ENCODE peak calls at places on chromosomes 16 and 17, in eight cellular contexts. U, F, X, Z, N, Y, R and W are unnamed samples.

GRCh38 chr17:320139-320538 is 32.5 kb downstream of the RPH3AL start:
- DNase-seq in U (no peak), F (no peak), X (no peak), Z (no peak), N (no peak), Y (no peak), R (no peak), W (no peak)

GRCh38 chr16:76784530-76784929 is 406.5 kb upstream of the MON1B start:
- DNase-seq in U (no peak), F (no peak), X (no peak), Z (no peak), N (no peak), Y (no peak), R (no peak), W (no peak)

GRCh38 chr17:79659376-79659775 is 48.5 kb upstream of the RBFOX3 start:
- DNase-seq in U (no peak), F (peak), X (no peak), Z (no peak), N (no peak), Y (no peak), R (no peak), W (no peak)

GRCh38 chr17:70327723-70328122 is 158.4 kb downstream of the KCNJ2 start:
- DNase-seq in U (no peak), F (no peak), X (no peak), Z (no peak), N (no peak), Y (no peak), R (no peak), W (no peak)

GRCh38 chr16:440627-441026 is 15.2 kb downstream of the RAB11FIP3 start:
- DNase-seq in U (no peak), F (no peak), X (no peak), Z (no peak), N (no peak), Y (no peak), R (no peak), W (no peak)

GRCh38 chr17:55641559-55642160 is 81.0 kb downstream of the TMEM100 start:
- DNase-seq in U (peak), F (peak), X (no peak), Z (peak), N (peak), Y (peak), R (peak), W (peak)

GRCh38 chr16:648071-648785 is 937 bp upstream of the WDR90 start:
- DNase-seq in U (peak), F (peak), X (peak), Z (peak), N (peak), Y (peak), R (no peak), W (no peak)

GRCh38 chr17:19904412-19904811 is 36.7 kb upstream of the ULK2 start:
- DNase-seq in U (no peak), F (no peak), X (no peak), Z (peak), N (no peak), Y (no peak), R (no peak), W (no peak)

GRCh38 chr17:2264023-2264860 is 39.3 kb downstream of the SMG6 start:
- DNase-seq in U (no peak), F (no peak), X (no peak), Z (no peak), N (no peak), Y (no peak), R (no peak), W (no peak)

GRCh38 chr16:4813251-4814003 is 11.0 kb upstream of the ROGDI start:
- DNase-seq in U (no peak), F (no peak), X (no peak), Z (no peak), N (no peak), Y (no peak), R (no peak), W (no peak)

GRCh38 chr16:59341368-59341767 is 607.3 kb upstream of the GOT2 start:
- DNase-seq in U (no peak), F (no peak), X (no peak), Z (no peak), N (peak), Y (no peak), R (no peak), W (no peak)

GRCh38 chr16:49592507-49593422 is 219.2 kb downstream of the C16orf78 start:
- DNase-seq in U (peak), F (no peak), X (no peak), Z (peak), N (peak), Y (peak), R (peak), W (no peak)

GRCh38 chr17:80007009-80007752 is 28.5 kb downstream of the TBC1D16 start:
- DNase-seq in U (no peak), F (no peak), X (peak), Z (no peak), N (no peak), Y (no peak), R (no peak), W (no peak)

GRCh38 chr17:77445908-77446535 is 305.3 kb downstream of the SEC14L1 start:
- DNase-seq in U (peak), F (no peak), X (no peak), Z (no peak), N (no peak), Y (peak), R (peak), W (no peak)

GRCh38 chr17:63842173-63842539 is 329 bp downstream of the SMARCD2 start:
- DNase-seq in U (peak), F (peak), X (peak), Z (no peak), N (peak), Y (no peak), R (no peak), W (no peak)

GRCh38 chr17:72604518-72604917 is 483.7 kb downstream of the SOX9 start:
- DNase-seq in U (no peak), F (no peak), X (peak), Z (peak), N (no peak), Y (no peak), R (no peak), W (no peak)

GRCh38 chr16:73329363-73330306 is 281.7 kb upstream of the ZFHX3 start:
- DNase-seq in U (no peak), F (no peak), X (no peak), Z (peak), N (peak), Y (peak), R (no peak), W (no peak)

GRCh38 chr16:74942977-74943918 is 41.7 kb downstream of the WDR59 start:
- DNase-seq in U (no peak), F (no peak), X (no peak), Z (no peak), N (no peak), Y (no peak), R (no peak), W (no peak)

GRCh38 chr16:620700-621525 is 9.9 kb upstream of the WFIKKN1 start:
- DNase-seq in U (no peak), F (no peak), X (peak), Z (no peak), N (no peak), Y (no peak), R (no peak), W (no peak)

GRCh38 chr16:359067-359763 is 6.7 kb upstream of the AXIN1 start:
- DNase-seq in U (no peak), F (no peak), X (peak), Z (peak), N (no peak), Y (peak), R (no peak), W (no peak)

GRCh38 chr17:62857526-62857925 is 49.4 kb upstream of the MARCHF10 start:
- DNase-seq in U (no peak), F (no peak), X (no peak), Z (no peak), N (no peak), Y (no peak), R (no peak), W (no peak)

GRCh38 chr17:4808378-4808767 is 1.4 kb downstream of the PLD2 start:
- DNase-seq in U (peak), F (peak), X (no peak), Z (no peak), N (no peak), Y (peak), R (peak), W (peak)

GRCh38 chr17:41777157-41777578 is 9.3 kb downstream of the JUP start:
- DNase-seq in U (peak), F (no peak), X (no peak), Z (peak), N (peak), Y (peak), R (no peak), W (no peak)

GRCh38 chr17:27628376-27628775 is 2.6 kb upstream of the LGALS9 start:
- DNase-seq in U (no peak), F (no peak), X (no peak), Z (no peak), N (no peak), Y (no peak), R (no peak), W (no peak)

GRCh38 chr17:82875418-82875856 is 35.6 kb upstream of the ZNF750 start:
- DNase-seq in U (peak), F (peak), X (peak), Z (peak), N (peak), Y (no peak), R (no peak), W (peak)

GRCh38 chr16:57675752-57676623 is 7.9 kb downstream of the ADGRG3 start:
- DNase-seq in U (no peak), F (no peak), X (no peak), Z (no peak), N (peak), Y (no peak), R (peak), W (no peak)

GRCh38 chr17:42233148-42233547 is 38.9 kb upstream of the GHDC start:
- DNase-seq in U (no peak), F (no peak), X (no peak), Z (no peak), N (no peak), Y (no peak), R (no peak), W (no peak)

GRCh38 chr17:35537569-35538209 is at the start of gene SLFN12L:
- DNase-seq in U (no peak), F (no peak), X (no peak), Z (no peak), N (no peak), Y (no peak), R (peak), W (no peak)

GRCh38 chr17:10169274-10169673 is 29.1 kb downstream of the GAS7 start:
- DNase-seq in U (no peak), F (no peak), X (no peak), Z (no peak), N (no peak), Y (no peak), R (no peak), W (no peak)
- H3K27ac ChIP-seq in U (no peak), F (no peak), X (no peak), Z (no peak), N (no peak), Y (no peak), R (no peak), W (no peak)

GRCh38 chr16:84841787-84842300 is 22.1 kb downstream of the CRISPLD2 start:
- DNase-seq in U (peak), F (peak), X (no peak), Z (no peak), N (peak), Y (peak), R (no peak), W (peak)
- TF ChIP-seq POLR2AphosphoS5 in U (no peak), F (peak), X (peak), Z (no peak), N (peak), Y (peak), R (no peak), W (no peak)

GRCh38 chr17:36545465-36546417 is 1.0 kb downstream of the GGNBP2 start:
- DNase-seq in U (peak), F (peak), X (peak), Z (peak), N (peak), Y (peak), R (peak), W (peak)

GRCh38 chr17:36542755-36543154 is 2.0 kb upstream of the GGNBP2 start:
- DNase-seq in U (no peak), F (no peak), X (no peak), Z (no peak), N (no peak), Y (no peak), R (no peak), W (no peak)

GRCh38 chr17:36544320-36545092 is at the start of gene GGNBP2:
- DNase-seq in U (peak), F (peak), X (peak), Z (peak), N (peak), Y (peak), R (peak), W (peak)

GRCh38 chr17:36545093-36545464 is 360 bp downstream of the GGNBP2 start:
- DNase-seq in U (no peak), F (no peak), X (no peak), Z (no peak), N (no peak), Y (no peak), R (no peak), W (no peak)

DNA sequence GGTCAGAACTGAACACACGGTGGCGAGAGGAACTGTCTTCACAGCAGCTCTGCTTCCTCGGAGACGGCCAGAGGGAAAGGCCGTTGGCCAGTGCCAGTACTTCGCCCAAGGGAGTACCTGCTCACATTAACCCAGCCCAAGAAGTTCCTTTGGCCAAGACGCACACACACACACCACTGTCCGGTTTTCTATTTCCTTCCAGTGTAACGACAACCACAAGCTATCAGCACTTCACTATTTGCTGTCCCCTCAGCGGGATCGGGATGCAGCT is 735 bp upstream of the GGNBP2 start:
- DNase-seq in U (peak), F (peak), X (no peak), Z (peak), N (peak), Y (no peak), R (peak), W (no peak)
- TF ChIP-seq CTCF in U (no peak), F (no peak), X (peak), Z (peak), N (peak), Y (peak), R (peak), W (no peak)

GRCh38 chr17:48928876-48929811 is 15.5 kb downstream of the SNF8 start:
- DNase-seq in U (no peak), F (no peak), X (no peak), Z (no peak), N (no peak), Y (no peak), R (no peak), W (no peak)
- H3K27ac ChIP-seq in U (no peak), F (no peak), X (no peak), Z (no peak), N (peak), Y (no peak), R (no peak), W (no peak)

GRCh38 chr16:60907645-60908044 is 1128.6 kb downstream of the CDH8 start:
- DNase-seq in U (no peak), F (no peak), X (no peak), Z (no peak), N (peak), Y (no peak), R (no peak), W (no peak)

GRCh38 chr16:60902114-60902513 is 1134.1 kb downstream of the CDH8 start:
- DNase-seq in U (no peak), F (no peak), X (no peak), Z (no peak), N (no peak), Y (no peak), R (no peak), W (no peak)

DNA sequence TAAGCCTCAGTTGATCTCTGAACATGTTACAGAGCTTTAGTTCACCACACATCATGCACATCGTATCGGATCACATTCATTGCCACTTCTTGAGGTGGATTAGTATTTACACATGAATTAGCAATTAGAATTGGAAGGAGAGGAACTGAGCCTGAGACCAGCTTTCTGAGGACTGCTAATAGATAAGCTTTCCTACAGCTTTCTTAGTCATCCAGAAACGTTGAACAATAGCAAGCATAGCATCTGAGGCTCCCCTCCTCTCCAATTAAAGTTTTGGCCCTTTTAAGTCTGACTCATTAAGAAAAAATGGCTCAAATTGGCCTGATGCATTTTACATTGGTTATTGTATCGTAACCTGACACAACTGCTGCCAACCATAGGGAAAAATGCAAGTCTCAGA is 1130.4 kb downstream of the CDH8 start:
- DNase-seq in U (no peak), F (no peak), X (no peak), Z (no peak), N (no peak), Y (no peak), R (no peak), W (no peak)
- TF ChIP-seq POLR2AphosphoS5 in U (no peak), F (no peak), X (no peak), Z (no peak), N (no peak), Y (no peak), R (no peak), W (no peak)